ENCODE peak calls at places on chromosomes 2 and 18, in four cellular contexts. P, I, H and V are unnamed samples.

GRCh38 chr18:44819944-44820510 is 139.3 kb downstream of the SETBP1 start:
- DNase-seq in H (peak; percentile 1), P (no peak), I (no peak), V (no peak)

GRCh38 chr2:46297546-46298271 is 502 bp downstream of the EPAS1 start:
- DNase-seq in H (no peak), P (peak; percentile 93), I (no peak), V (no peak)

GRCh38 chr2:74532222-74532621 is 2.5 kb downstream of the HTRA2 start:
- DNase-seq in I (no peak), H (peak; percentile 57), P (no peak), V (peak; percentile 64)

GRCh38 chr2:236637691-236638569 is 68.3 kb downstream of the ACKR3 start:
- DNase-seq in I (no peak), P (no peak), H (no peak), V (no peak)

GRCh38 chr2:230723363-230723762 is 10.7 kb downstream of the CAB39 start:
- DNase-seq in H (no peak), I (no peak), P (no peak), V (no peak)

GRCh38 chr2:176795823-176796222 is 416.8 kb upstream of the HNRNPA3 start:
- DNase-seq in H (no peak), P (no peak), I (no peak), V (no peak)

GRCh38 chr2:38602136-38602731 is 494 bp downstream of the HNRNPLL start:
- DNase-seq in H (no peak), P (peak; percentile 41), I (no peak), V (no peak)

GRCh38 chr2:46645681-46646162 is 166.4 kb downstream of the TMEM247 start:
- DNase-seq in P (peak; percentile 18), H (peak; percentile 68), I (peak; percentile 90), V (peak; percentile 85)

GRCh38 chr2:218961651-218962570 is 2.4 kb downstream of the CDK5R2 start:
- DNase-seq in P (no peak), H (no peak), I (no peak), V (no peak)

GRCh38 chr18:75639468-75639831 is 211.9 kb upstream of the SMIM21 start:
- DNase-seq in P (peak; percentile 18), I (no peak), H (no peak), V (no peak)

GRCh38 chr2:191824403-191824802 is 22.5 kb downstream of the CAVIN2 start:
- DNase-seq in H (peak; percentile 15), I (no peak), P (no peak), V (no peak)

GRCh38 chr2:233713262-233713615 is 532 bp downstream of the UGT1A5 start:
- DNase-seq in P (no peak), I (no peak), H (no peak), V (no peak)

GRCh38 chr2:240959214-240959940 is 39.0 kb upstream of the SNED1 start:
- DNase-seq in I (no peak), P (no peak), H (no peak), V (no peak)

GRCh38 chr2:204645018-204645775 is 99.9 kb downstream of the PARD3B start:
- DNase-seq in P (no peak), H (peak; percentile 37), I (no peak), V (no peak)

GRCh38 chr2:22692751-22693150 is 692.2 kb upstream of the KLHL29 start:
- DNase-seq in P (no peak), I (no peak), H (no peak), V (no peak)

GRCh38 chr2:240346753-240347372 is 88.6 kb upstream of the GPC1 start:
- DNase-seq in I (no peak), P (no peak), H (no peak), V (no peak)

GRCh38 chr2:234730066-234730640 is 221.7 kb upstream of the SH3BP4 start:
- DNase-seq in I (no peak), H (no peak), P (no peak), V (no peak)

GRCh38 chr2:152409691-152410597 is 75.0 kb downstream of the FMNL2 start:
- DNase-seq in H (peak; percentile 45), P (no peak), I (peak; percentile 48), V (no peak)

GRCh38 chr2:42924436-42924897 is 132.1 kb upstream of the HAAO start:
- DNase-seq in H (peak; percentile 63), I (peak; percentile 94), P (no peak), V (no peak)

GRCh38 chr2:84815146-84815545 is 65.7 kb downstream of the TRABD2A start:
- DNase-seq in P (no peak), H (peak; percentile 8), I (no peak), V (no peak)

GRCh38 chr2:53724511-53724910 is 43.1 kb upstream of the CHAC2 start:
- DNase-seq in P (no peak), H (peak; percentile 67), I (peak; percentile 15), V (peak; percentile 16)

GRCh38 chr18:74577019-74577418 is 20.7 kb upstream of the ZNF407 start:
- DNase-seq in I (no peak), H (no peak), P (no peak), V (no peak)

GRCh38 chr2:207847807-207848544 is 78.3 kb upstream of the FZD5 start:
- DNase-seq in H (no peak), P (peak; percentile 75), I (no peak), V (no peak)

GRCh38 chr2:144539170-144539863 is 19.4 kb upstream of the ZEB2 start:
- DNase-seq in H (no peak), I (no peak), P (no peak), V (no peak)

GRCh38 chr2:20570249-20570648 is 80.6 kb downstream of the HS1BP3 start:
- DNase-seq in I (no peak), P (no peak), H (no peak), V (no peak)

GRCh38 chr2:20676353-20677215 is 9.6 kb downstream of the GDF7 start:
- DNase-seq in I (no peak), P (peak; percentile 56), H (no peak), V (no peak)

GRCh38 chr2:222518570-222519381 is 94.4 kb downstream of the SGPP2 start:
- DNase-seq in I (peak; percentile 39), P (peak; percentile 66), H (peak; percentile 64), V (peak; percentile 12)

GRCh38 chr2:16246911-16247310 is 306.6 kb downstream of the MYCN start:
- DNase-seq in P (no peak), H (no peak), I (no peak), V (no peak)

GRCh38 chr18:62844850-62845643 is 129.7 kb downstream of the PHLPP1 start:
- DNase-seq in I (no peak), P (no peak), H (no peak), V (no peak)

GRCh38 chr2:207223051-207223450 is 57.3 kb upstream of the KLF7 start:
- DNase-seq in P (no peak), H (peak; percentile 72), I (peak; percentile 67), V (peak; percentile 21)

GRCh38 chr2:43566461-43566729 is 29.4 kb downstream of the THADA start:
- DNase-seq in P (no peak), I (no peak), H (no peak), V (no peak)

GRCh38 chr2:218079943-218080913 is 11.2 kb downstream of the RUFY4 start:
- DNase-seq in P (no peak), H (no peak), I (no peak), V (no peak)